ENCODE peak calls at places on chromosomes 3 and 15, in eight cellular contexts. O is CD8-positive, alpha-beta T cell; C is WERI-Rb-1; H is foreskin fibroblast; Y is mammary epithelial cell; U is fibroblast of mammary gland; L is AG04450; D is neural progenitor cell. I is an unnamed sample.

GRCh38 chr3:130515755-130516154 is 1.2 kb upstream of the COL6A6 start:
- DNase-seq in Y (no peak), O (no peak), H (no peak), C (no peak), L (no peak), D (no peak), U (peak; percentile 65), I (no peak)

GRCh38 chr15:75697523-75698398 is 14.9 kb downstream of the CSPG4 start:
- DNase-seq in C (no peak), L (no peak), H (peak; percentile 46), U (no peak), O (no peak), Y (no peak), D (no peak), I (peak; percentile 27)

GRCh38 chr15:101313041-101313761 is 18.2 kb upstream of the SNRPA1 start:
- DNase-seq in O (no peak), U (no peak), H (no peak), Y (no peak), L (no peak), C (no peak), D (no peak), I (no peak)

GRCh38 chr15:75578206-75578947 is 738 bp downstream of the PTPN9 start:
- DNase-seq in H (peak; percentile 56), C (peak; percentile 20), D (peak; percentile 70), U (no peak), L (no peak), O (no peak), Y (peak; percentile 14), I (peak; percentile 29)

GRCh38 chr15:51288143-51289065 is 50.0 kb downstream of the CYP19A1 start:
- DNase-seq in H (peak; percentile 36), Y (no peak), U (no peak), L (no peak), D (no peak), O (no peak), C (no peak), I (no peak)

GRCh38 chr3:114756506-114757279 is 390.4 kb downstream of the ZBTB20 start:
- DNase-seq in O (no peak), C (no peak), H (peak; percentile 88), U (peak; percentile 86), L (no peak), D (no peak), Y (peak; percentile 90), I (peak; percentile 68)

GRCh38 chr15:87827126-87827525 is 429.4 kb downstream of the NTRK3 start:
- DNase-seq in D (no peak), O (no peak), L (peak; percentile 11), U (peak; percentile 20), Y (no peak), C (no peak), H (peak; percentile 37), I (peak; percentile 8)

GRCh38 chr3:11956781-11957180 is 47.4 kb upstream of the SYN2 start:
- DNase-seq in U (no peak), D (no peak), Y (no peak), O (no peak), C (no peak), H (no peak), L (no peak), I (no peak)

GRCh38 chr3:164748626-164749025 is 329.7 kb downstream of the SI start:
- DNase-seq in D (no peak), C (no peak), U (peak; percentile 6), O (no peak), L (no peak), H (no peak), Y (no peak), I (peak; percentile 18)

GRCh38 chr15:99435138-99435695 is 130.6 kb upstream of the MEF2A start:
- DNase-seq in O (no peak), H (no peak), D (no peak), C (peak; percentile 6), L (no peak), Y (peak; percentile 65), U (no peak), I (peak; percentile 71)

GRCh38 chr3:78569820-78570219 is 1198.0 kb downstream of the ROBO1 start:
- DNase-seq in L (no peak), C (no peak), O (no peak), U (no peak), D (no peak), Y (no peak), H (no peak), I (no peak)

GRCh38 chr3:105366302-105367062 is at the start of gene ALCAM:
- DNase-seq in Y (peak; percentile 99), L (peak; percentile 98), O (peak; percentile 58), U (peak; percentile 98), C (peak; percentile 97), H (peak; percentile 100), D (peak; percentile 98), I (peak; percentile 100)

GRCh38 chr3:73547427-73548036 is 77.2 kb downstream of the PDZRN3 start:
- DNase-seq in Y (no peak), C (no peak), U (peak; percentile 99), H (peak; percentile 95), D (no peak), L (peak; percentile 82), O (no peak), I (peak; percentile 35)

GRCh38 chr15:45669422-45669821 is 34.6 kb downstream of the SQOR start:
- DNase-seq in C (no peak), D (no peak), L (no peak), H (no peak), U (no peak), Y (no peak), O (no peak), I (no peak)

GRCh38 chr3:47475570-47476329 is at the start of gene SCAP:
- DNase-seq in O (peak; percentile 95), L (peak; percentile 44), D (peak; percentile 97), C (peak; percentile 95), Y (peak; percentile 79), U (peak; percentile 78), H (peak; percentile 97), I (peak; percentile 84)

GRCh38 chr3:50515565-50516047 is 12.2 kb upstream of the CACNA2D2 start:
- DNase-seq in D (peak; percentile 89), L (no peak), C (peak; percentile 76), H (peak; percentile 21), U (no peak), Y (no peak), O (no peak), I (no peak)

GRCh38 chr3:176651622-176652021 is 545.7 kb downstream of the TBL1XR1 start:
- DNase-seq in D (no peak), Y (no peak), C (no peak), O (no peak), H (peak; percentile 23), U (peak; percentile 2), L (no peak), I (no peak)

GRCh38 chr15:80694624-80695098 is 449 bp upstream of the ABHD17C start:
- DNase-seq in O (peak; percentile 5), C (no peak), Y (peak; percentile 36), U (peak; percentile 18), D (peak; percentile 16), L (no peak), H (peak; percentile 54), I (no peak)

GRCh38 chr3:14156201-14156600 is 22.2 kb downstream of the XPC start:
- DNase-seq in Y (no peak), L (no peak), U (no peak), D (no peak), H (no peak), C (peak; percentile 53), O (no peak), I (peak; percentile 58)

GRCh38 chr3:14158370-14158769 is 20.0 kb downstream of the XPC start:
- DNase-seq in O (no peak), U (no peak), D (no peak), H (no peak), C (no peak), Y (no peak), L (no peak), I (no peak)

GRCh38 chr3:14154895-14155432 is 23.4 kb downstream of the XPC start:
- DNase-seq in H (no peak), L (no peak), Y (no peak), O (no peak), C (no peak), D (no peak), U (no peak), I (no peak)

GRCh38 chr3:14157951-14158350 is 20.4 kb downstream of the XPC start:
- DNase-seq in O (no peak), L (no peak), D (no peak), C (no peak), H (no peak), Y (no peak), U (no peak), I (no peak)

GRCh38 chr3:14156843-14157561 is 21.4 kb downstream of the XPC start:
- DNase-seq in H (no peak), L (no peak), Y (peak; percentile 38), C (no peak), O (no peak), U (no peak), D (no peak), I (peak; percentile 90)
- TF ChIP-seq CTCF in H (no peak), L (no peak), Y (no peak), C (no peak), O (no peak), U (no peak), D (no peak), I (no peak)

GRCh38 chr3:181582619-181583018 is 129.1 kb upstream of the SOX2 start:
- DNase-seq in O (no peak), D (no peak), C (no peak), L (no peak), Y (no peak), H (no peak), U (no peak), I (no peak)
- H3K4me3 ChIP-seq in O (no peak overlapping the region), D (no peak overlapping the region), C (no peak overlapping the region), L (no peak overlapping the region), Y (no peak overlapping the region), H (no peak overlapping the region), U (no peak overlapping the region), I (no peak overlapping the region)

GRCh38 chr3:138459619-138460535 is 25.5 kb downstream of the ESYT3 start:
- DNase-seq in C (peak; percentile 66), H (no peak), O (no peak), L (no peak), D (no peak), U (no peak), Y (no peak), I (no peak)
- TF ChIP-seq CTCF in C (peak; percentile 33), H (no peak), O (no peak), L (no peak), D (no peak), U (peak; percentile 1), Y (no peak), I (no peak)

DNA sequence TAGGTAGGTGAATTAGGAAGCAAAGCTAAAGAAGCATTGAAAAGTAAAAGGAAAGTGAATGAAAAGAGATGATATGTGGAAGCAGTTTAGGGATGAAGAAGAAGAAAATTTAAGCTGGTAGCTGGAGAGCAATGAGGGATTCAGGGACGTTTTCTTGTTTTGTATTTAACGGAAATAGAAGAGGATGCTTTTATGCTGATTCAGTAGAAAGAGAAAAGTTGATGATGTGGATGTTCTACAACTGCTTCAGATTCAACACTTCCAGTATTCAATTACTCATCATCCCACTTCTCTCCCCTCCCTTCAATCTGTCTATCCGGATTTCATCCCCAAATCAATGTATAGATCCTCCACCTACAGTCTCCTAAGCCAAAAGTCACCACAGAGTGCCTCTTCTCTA is 448.2 kb upstream of the CCDC54 start:
- DNase-seq in O (no peak), D (no peak), Y (no peak), C (no peak), L (no peak), H (no peak), U (no peak), I (no peak)
- H3K4me3 ChIP-seq in O (no peak overlapping the region), D (no peak overlapping the region), Y (no peak overlapping the region), C (no peak overlapping the region), L (no peak overlapping the region), H (no peak overlapping the region), U (no peak overlapping the region), I (no peak overlapping the region)

GRCh38 chr3:44184319-44184953 is 57.2 kb upstream of the TOPAZ1 start:
- DNase-seq in D (peak; percentile 45), U (no peak), O (no peak), L (no peak), H (no peak), Y (no peak), C (no peak), I (no peak)
- TF ChIP-seq CTCF in D (no peak), U (no peak), O (no peak), L (no peak), H (no peak), Y (no peak), C (no peak), I (no peak)

I was measured in epithelial cell of esophagus.